ENCODE peak calls at places on chromosomes 12 and 14, in nine cellular contexts. P is upper lobe of right lung; D is lung; O is naive thymus-derived CD4-positive, alpha-beta T cell; C is fibroblast of lung; N is SJSA1; R is CD8-positive, alpha-beta memory T cell; Z is MM.1S; S is psoas muscle. Y is an unnamed sample.

GRCh38 chr14:67584931-67585330 is 15.1 kb downstream of the PIGH start:
- DNase-seq in P (no peak), D (no peak), O (no peak), C (peak; percentile 51), N (no peak), R (no peak), Z (no peak), S (no peak), Y (no peak)

GRCh38 chr14:75315143-75315542 is 36.5 kb downstream of the FOS start:
- DNase-seq in P (no peak), D (no peak), O (no peak), C (peak; percentile 74), N (no peak), R (no peak), Z (no peak), S (no peak), Y (no peak)

GRCh38 chr14:28756896-28757570 is 9.6 kb upstream of the FOXG1 start:
- DNase-seq in P (no peak), D (no peak), O (no peak), C (peak; percentile 56), N (no peak), R (no peak), Z (no peak), S (no peak), Y (peak; percentile 36)

GRCh38 chr12:953776-954175 is 4.3 kb upstream of the RAD52 start:
- DNase-seq in P (no peak), D (no peak), O (no peak), C (peak; percentile 79), N (no peak), R (no peak), Z (no peak), S (no peak), Y (no peak)

GRCh38 chr12:164207-164606 is 49.8 kb downstream of the SLC6A12 start:
- DNase-seq in P (no peak), D (no peak), O (no peak), C (no peak), N (no peak), R (no peak), Z (no peak), S (no peak), Y (peak; percentile 86)

GRCh38 chr12:102653406-102653805 is 173.0 kb upstream of the IGF1 start:
- DNase-seq in P (no peak), D (no peak), O (no peak), C (no peak), N (no peak), R (no peak), Z (no peak), S (no peak), Y (no peak)

GRCh38 chr14:20427231-20428009 is 8.5 kb downstream of the KLHL33 start:
- DNase-seq in P (no peak), D (no peak), O (no peak), C (peak; percentile 71), N (peak; percentile 31), R (no peak), Z (no peak), S (no peak), Y (peak; percentile 83)

GRCh38 chr14:91350813-91351507 is 66.7 kb downstream of the CCDC88C start:
- DNase-seq in P (no peak), D (no peak), O (peak; percentile 73), C (no peak), N (peak; percentile 17), R (peak; percentile 47), Z (peak; percentile 88), S (no peak), Y (peak; percentile 75)

GRCh38 chr12:111056618-111057521 is 136.5 kb upstream of the MYL2 start:
- DNase-seq in P (no peak), D (no peak), O (peak; percentile 82), C (no peak), N (no peak), R (peak; percentile 28), Z (no peak), S (no peak), Y (peak; percentile 51)

GRCh38 chr14:49732896-49733295 is 35.1 kb upstream of the KLHDC2 start:
- DNase-seq in P (no peak), D (no peak), O (no peak), C (no peak), N (no peak), R (no peak), Z (no peak), S (no peak), Y (no peak)

GRCh38 chr14:49727171-49727570 is 34.3 kb downstream of the KLHDC1 start:
- DNase-seq in P (no peak), D (no peak), O (no peak), C (no peak), N (no peak), R (no peak), Z (no peak), S (no peak), Y (no peak)
- H3K4me3 ChIP-seq in P (no peak overlapping the region), D (no peak overlapping the region), O (no peak overlapping the region), C (no peak overlapping the region), N (no peak overlapping the region), R (no peak overlapping the region), Z (no peak overlapping the region), S (no peak overlapping the region), Y (no peak overlapping the region)

DNA sequence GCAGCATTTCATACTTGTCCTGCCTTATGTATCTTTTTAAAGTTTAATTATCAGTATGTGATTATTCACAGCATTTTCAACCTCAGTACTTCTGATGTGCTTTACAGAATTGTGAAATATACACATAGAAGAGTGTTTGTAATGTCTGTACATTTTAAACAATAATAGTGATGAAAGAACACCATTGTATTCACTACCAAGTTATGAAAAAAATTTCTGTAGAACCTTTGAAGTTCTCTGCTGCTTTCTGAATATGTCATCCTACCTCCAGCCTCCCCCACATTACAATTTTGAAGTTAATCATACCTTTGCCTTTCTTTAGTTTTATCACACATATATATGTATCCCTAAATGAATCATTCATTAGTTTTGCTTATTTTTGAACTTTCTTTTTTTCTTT is 24.8 kb downstream of the FRMD6 start:
- DNase-seq in P (no peak), D (no peak), O (no peak), C (peak; percentile 66), N (no peak), R (no peak), Z (no peak), S (no peak), Y (no peak)
- H3K4me1 ChIP-seq in P (no peaks in the 10 kb centered on the region), D (no peaks in the 10 kb centered on the region), O (no peaks in the 10 kb centered on the region), C (peaks cover 22% of the 10 kb centered on the region), N (peaks cover 55% of the 10 kb centered on the region), R (no peaks in the 10 kb centered on the region), Z (no peaks in the 10 kb centered on the region), S (peaks cover 19% of the 10 kb centered on the region), Y (no peaks in the 10 kb centered on the region)

GRCh38 chr12:116122639-116123038 is 154.9 kb downstream of the MED13L start:
- DNase-seq in P (no peak), D (no peak), O (no peak), C (no peak), N (no peak), R (no peak), Z (no peak), S (no peak), Y (no peak)

GRCh38 chr12:116125084-116125483 is 152.4 kb downstream of the MED13L start:
- DNase-seq in P (no peak), D (no peak), O (no peak), C (no peak), N (no peak), R (no peak), Z (no peak), S (no peak), Y (no peak)

GRCh38 chr12:116123511-116124258 is 153.8 kb downstream of the MED13L start:
- DNase-seq in P (no peak), D (peak; percentile 41), O (no peak), C (peak; percentile 65), N (peak; percentile 71), R (no peak), Z (no peak), S (peak; percentile 37), Y (peak; percentile 50)

GRCh38 chr12:116125981-116126566 is 151.4 kb downstream of the MED13L start:
- DNase-seq in P (no peak), D (no peak), O (no peak), C (peak; percentile 41), N (no peak), R (no peak), Z (no peak), S (no peak), Y (no peak)

GRCh38 chr12:116121453-116121871 is 156.0 kb downstream of the MED13L start:
- DNase-seq in P (no peak), D (no peak), O (no peak), C (peak; percentile 50), N (no peak), R (no peak), Z (no peak), S (no peak), Y (no peak)
- H3K27ac ChIP-seq in P (no peak overlapping the region), D (no peak overlapping the region), O (no peak overlapping the region), C (no peak overlapping the region), N (peak overlapping the region; percentile 57), R (no peak overlapping the region), Z (no peak overlapping the region), S (peak overlapping the region; percentile 67), Y (no peak overlapping the region)

GRCh38 chr12:97465012-97465345 is 2.4 kb downstream of the RMST start:
- DNase-seq in P (no peak), D (no peak), O (no peak), C (no peak), N (no peak), R (no peak), Z (no peak), S (no peak), Y (no peak)

GRCh38 chr12:97464241-97465011 is 1.8 kb downstream of the RMST start:
- DNase-seq in P (no peak), D (no peak), O (no peak), C (peak; percentile 12), N (no peak), R (no peak), Z (no peak), S (no peak), Y (no peak)
- H3K4me3 ChIP-seq in P (peak overlapping the region; percentile 40), D (no peak overlapping the region), O (no peak overlapping the region), C (no peak overlapping the region), N (no peak overlapping the region), R (no peak overlapping the region), Z (no peak overlapping the region), S (peak overlapping the region; percentile 2), Y (no peak overlapping the region)

DNA sequence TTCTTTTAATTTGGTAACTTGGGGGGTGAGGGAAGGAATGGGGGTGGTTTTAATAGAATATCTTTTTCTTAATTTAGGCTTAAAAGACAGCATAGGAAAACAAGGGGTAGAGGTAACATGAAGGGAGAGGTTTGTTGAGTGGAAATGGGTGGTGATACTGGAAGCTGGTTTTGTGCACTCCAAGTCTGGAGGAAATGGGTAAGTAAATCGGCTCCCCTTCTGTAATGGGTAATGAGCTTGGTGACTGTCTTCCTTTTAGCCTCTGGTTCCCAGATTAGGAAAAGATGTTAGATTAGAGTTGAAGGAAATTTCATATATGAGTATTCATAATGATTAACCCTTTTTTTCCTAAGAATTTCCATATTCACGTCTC is 122.1 kb downstream of the SRGAP1 start:
- DNase-seq in P (no peak), D (no peak), O (no peak), C (no peak), N (no peak), R (no peak), Z (no peak), S (no peak), Y (no peak)
- H3K4me1 ChIP-seq in P (no peaks in the 10 kb centered on the region), D (peaks cover 2% of the 10 kb centered on the region), O (no peaks in the 10 kb centered on the region), C (peaks cover 11% of the 10 kb centered on the region), N (peaks cover 25% of the 10 kb centered on the region), R (no peaks in the 10 kb centered on the region), Z (no peaks in the 10 kb centered on the region), S (no peaks in the 10 kb centered on the region), Y (no peaks in the 10 kb centered on the region)

GRCh38 chr14:44912041-44912869 is 49.5 kb downstream of the KLHL28 start:
- DNase-seq in P (no peak), D (no peak), O (peak; percentile 10), C (no peak), N (no peak), R (no peak), Z (no peak), S (peak; percentile 15), Y (no peak)
- H3K27ac ChIP-seq in P (no peak overlapping the region), D (no peak overlapping the region), O (no peak overlapping the region), C (no peak overlapping the region), N (no peak overlapping the region), R (no peak overlapping the region), Z (no peak overlapping the region), S (no peak overlapping the region), Y (no peak overlapping the region)

Y was measured in small intestine.